ENCODE peak calls at places on chromosomes 1 and 21, in five cellular contexts. D is AG09319, F is brain microvascular endothelial cell, M is WTC11, S is lung. N is an unnamed sample.

GRCh38 chr1:41743361-41743760 is 175.4 kb downstream of the HIVEP3 start:
- DNase-seq in M (no peak), F (peak; percentile 83), D (no peak), S (no peak), N (peak; percentile 71)

GRCh38 chr1:208111646-208112200 is 132.5 kb downstream of the PLXNA2 start:
- DNase-seq in M (no peak), F (no peak), S (no peak), D (no peak), N (no peak)

GRCh38 chr1:173648880-173649605 is 13.9 kb downstream of the TEX50 start:
- DNase-seq in F (no peak), M (no peak), S (no peak), D (no peak), N (no peak)

GRCh38 chr21:43921602-43921978 is 56.6 kb downstream of the AGPAT3 start:
- DNase-seq in M (no peak), D (no peak), S (no peak), F (no peak), N (no peak)

GRCh38 chr21:38913120-38913975 is 107.6 kb downstream of the ETS2 start:
- DNase-seq in S (peak; percentile 84), D (no peak), M (peak; percentile 75), F (no peak), N (peak; percentile 65)

GRCh38 chr1:184118051-184118450 is 66.5 kb downstream of the TSEN15 start:
- DNase-seq in M (no peak), D (peak; percentile 71), F (peak; percentile 100), S (no peak), N (peak; percentile 92)

GRCh38 chr1:1946540-1946939 is 27.5 kb upstream of the TMEM52 start:
- DNase-seq in F (peak; percentile 6), S (peak; percentile 52), D (no peak), M (no peak), N (peak; percentile 31)

GRCh38 chr1:29675481-29676263 is 439.4 kb downstream of the PTPRU start:
- DNase-seq in S (peak; percentile 28), M (no peak), F (no peak), D (no peak), N (no peak)

GRCh38 chr1:39076127-39076798 is 50.1 kb downstream of the NDUFS5 start:
- DNase-seq in D (no peak), S (no peak), M (no peak), F (peak; percentile 69), N (peak; percentile 58)

GRCh38 chr1:7810395-7810794 is 26.3 kb downstream of the PER3 start:
- DNase-seq in S (no peak), M (no peak), F (peak; percentile 99), D (peak; percentile 7), N (peak; percentile 83)

GRCh38 chr1:101238041-101238515 is 1.3 kb downstream of the S1PR1 start:
- DNase-seq in D (no peak), M (peak; percentile 25), F (no peak), S (no peak), N (no peak)

GRCh38 chr1:65958561-65959350 is 166.1 kb downstream of the PDE4B start:
- DNase-seq in D (peak; percentile 11), S (no peak), F (peak; percentile 54), M (no peak), N (no peak)

GRCh38 chr1:239763850-239764249 is 327.8 kb upstream of the FMN2 start:
- DNase-seq in F (no peak), D (no peak), M (no peak), S (no peak), N (no peak)

GRCh38 chr21:26513212-26513611 is 59.9 kb downstream of the CYYR1 start:
- DNase-seq in D (no peak), F (peak; percentile 14), S (no peak), M (no peak), N (peak; percentile 28)

GRCh38 chr1:149906561-149906960 is 7.2 kb downstream of the BOLA1 start:
- DNase-seq in M (no peak), D (no peak), F (no peak), S (no peak), N (no peak)

GRCh38 chr1:119080586-119080985 is 59.9 kb downstream of the WARS2 start:
- DNase-seq in S (no peak), F (peak; percentile 95), M (peak; percentile 19), D (peak; percentile 69), N (peak; percentile 64)

GRCh38 chr1:154624756-154625643 is 17.0 kb upstream of the ADAR start:
- DNase-seq in M (no peak), S (no peak), D (no peak), F (peak; percentile 88), N (peak; percentile 57)

GRCh38 chr21:33789697-33790096 is 125.9 kb downstream of the ATP5PO start:
- DNase-seq in D (no peak), M (no peak), S (no peak), F (no peak), N (no peak)

GRCh38 chr21:33973268-33973667 is 57.7 kb upstream of the ATP5PO start:
- DNase-seq in S (no peak), D (no peak), M (no peak), F (no peak), N (no peak)

GRCh38 chr1:235022341-235023196 is 106.1 kb downstream of the TOMM20 start:
- DNase-seq in D (no peak), S (no peak), M (no peak), F (no peak), N (no peak)

GRCh38 chr1:67607699-67608098 is 77.3 kb upstream of the GADD45A start:
- DNase-seq in F (no peak), S (no peak), M (no peak), D (no peak), N (no peak)

GRCh38 chr1:150895618-150896017 is 8.7 kb downstream of the CTXND2 start:
- DNase-seq in S (no peak), F (peak; percentile 37), M (no peak), D (no peak), N (no peak)

GRCh38 chr1:84689514-84690396 is 506 bp downstream of the SSX2IP start:
- DNase-seq in S (peak; percentile 49), M (peak; percentile 68), F (peak; percentile 43), D (no peak), N (peak; percentile 33)

GRCh38 chr1:15065736-15066135 is 87.8 kb upstream of the TMEM51 start:
- DNase-seq in M (no peak), D (no peak), F (no peak), S (no peak), N (no peak)

GRCh38 chr1:59570524-59570923 is 244.2 kb upstream of the HOOK1 start:
- DNase-seq in M (no peak), D (no peak), S (no peak), F (peak; percentile 35), N (no peak)

GRCh38 chr1:3357526-3358297 is 96.8 kb upstream of the ARHGEF16 start:
- DNase-seq in M (no peak), S (no peak), D (no peak), F (no peak), N (no peak)

GRCh38 chr21:36454706-36455105 is 25.2 kb downstream of the CLDN14 start:
- DNase-seq in S (no peak), M (no peak), D (no peak), F (no peak), N (no peak)

GRCh38 chr1:1630965-1631792 is 794 bp upstream of the MMP23B start:
- DNase-seq in S (peak; percentile 51), M (peak; percentile 55), D (no peak), F (no peak), N (peak; percentile 63)

GRCh38 chr1:228098323-228098931 is 4.7 kb downstream of the C1orf35 start:
- DNase-seq in S (no peak), F (no peak), D (no peak), M (no peak), N (no peak)

GRCh38 chr1:206786212-206786886 is 14.1 kb upstream of the IL10 start:
- DNase-seq in S (no peak), D (no peak), M (no peak), F (no peak), N (no peak)

GRCh38 chr1:218930879-218931278 is 242.8 kb upstream of the LYPLAL1 start:
- DNase-seq in M (no peak), D (peak; percentile 87), S (no peak), F (peak; percentile 79), N (peak; percentile 84)

GRCh38 chr1:162908780-162909179 is 47.8 kb upstream of the CCDC190 start:
- DNase-seq in F (peak; percentile 83), S (no peak), D (peak; percentile 18), M (no peak), N (peak; percentile 75)

GRCh38 chr1:84968101-84968500 is 28.8 kb downstream of the MCOLN2 start:
- DNase-seq in F (no peak), S (no peak), M (no peak), D (no peak), N (no peak)

GRCh38 chr1:14910947-14911721 is 242.4 kb upstream of the TMEM51 start:
- DNase-seq in M (no peak), S (no peak), F (no peak), D (no peak), N (no peak)

GRCh38 chr1:93673159-93673657 is 8.4 kb downstream of the BCAR3 start:
- DNase-seq in S (no peak), F (no peak), M (no peak), D (no peak), N (peak; percentile 48)

GRCh38 chr1:242011879-242012674 is 13.2 kb upstream of the MAP1LC3C start:
- DNase-seq in D (no peak), M (no peak), S (no peak), F (no peak), N (peak; percentile 59)

GRCh38 chr1:235441159-235441685 is 63.0 kb downstream of the B3GALNT2 start:
- DNase-seq in D (no peak), S (no peak), F (no peak), M (no peak), N (no peak)

DNA sequence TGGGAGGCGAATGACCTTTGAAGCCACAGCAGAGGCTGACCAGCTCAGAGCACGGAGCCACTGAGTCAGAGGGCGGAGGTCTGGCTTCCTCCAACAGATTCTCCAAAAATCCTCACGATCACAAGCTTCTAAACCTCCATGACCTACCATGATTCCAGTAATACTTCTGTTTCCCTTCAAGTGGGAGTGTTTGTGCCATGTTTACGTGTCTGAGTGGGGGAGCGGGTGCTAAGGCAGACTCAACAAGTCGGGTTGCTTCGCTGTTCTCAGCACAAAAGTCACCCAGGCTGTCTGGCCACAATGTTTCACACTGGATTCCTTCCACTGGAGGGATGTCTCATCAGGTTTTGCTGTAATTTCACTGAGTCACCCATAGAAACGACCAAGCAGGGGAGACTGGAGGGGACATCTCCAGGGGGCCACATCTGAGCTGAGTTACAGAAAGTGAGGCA is 86.2 kb downstream of the SLC66A1 start:
- DNase-seq in D (no peak), M (no peak), F (peak; percentile 99), S (peak; percentile 47), N (peak; percentile 95)
- TF ChIP-seq CTCF in D (peak; percentile 50), M (no peak), F (peak; percentile 79), S (no peak), N (peak; percentile 61)

DNA sequence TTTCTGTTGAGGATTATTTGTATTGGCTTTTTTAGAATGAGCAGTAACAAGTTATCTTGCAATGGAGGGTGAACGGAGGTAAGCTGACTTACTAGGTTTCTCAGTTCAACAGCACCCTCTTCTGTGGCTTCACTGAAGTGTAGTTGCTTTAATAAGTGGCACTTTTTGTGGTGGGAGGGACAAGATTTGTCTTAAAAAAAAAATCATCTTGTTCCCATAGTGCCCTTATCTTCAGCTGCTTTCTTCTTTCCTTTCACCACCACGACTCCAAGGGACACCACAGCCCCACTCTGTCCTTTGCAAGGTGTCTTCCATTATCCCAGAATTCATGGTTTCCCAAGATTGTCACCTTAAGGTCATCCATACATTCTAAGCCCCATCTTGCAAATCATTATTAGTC is 92.9 kb downstream of the PIGK start:
- DNase-seq in M (peak; percentile 24), D (peak; percentile 57), S (no peak), F (peak; percentile 69), N (peak; percentile 81)
- TF ChIP-seq CTCF in M (peak; percentile 20), D (peak; percentile 73), S (peak; percentile 43), F (peak; percentile 69), N (peak; percentile 61)

GRCh38 chr21:29092102-29092959 is 18.9 kb upstream of the CCT8 start:
- DNase-seq in F (peak; percentile 78), D (no peak), S (no peak), M (no peak), N (peak; percentile 53)
- TF ChIP-seq CTCF in F (peak; percentile 52), D (no peak), S (no peak), M (no peak), N (peak; percentile 10)

GRCh38 chr1:33119532-33120217 is 38.7 kb downstream of the AZIN2 start:
- DNase-seq in D (no peak), M (peak; percentile 69), S (no peak), F (no peak), N (peak; percentile 60)
- TF ChIP-seq CTCF in D (no peak), M (no peak), S (no peak), F (peak; percentile 56), N (no peak)

N was measured in foreskin fibroblast.